ENCODE peak calls at places on chromosomes 13 and 19, in six cellular contexts. One of them, this sample, is unnamed.

GRCh38 chr13:27980280-27980998 is 8.1 kb downstream of the URAD start:
- DNase-seq in activated T-helper 2 cell treated with anti-CD3 and anti-CD28 coated beads, Interferon-gamma antibody, Interleukin-2, Interleukin-4, amounts not matched to agents 10 μg/mL and 5 μg/mL and 100 μg/mL, durations not matched to agents 14 hours and 24 hours and 36 hours: no peak
- DNase-seq in kidney tubule cell: no peak
- DNase-seq in left colon: peak; percentile 68
- DNase-seq in stimulated activated CD4-positive, alpha-beta T cell treated with anti-CD3 and anti-CD28 coated beads, Interleukin-1b, Interleukin-23, amount 100 ng/mL, for 4 hours: no peak
- DNase-seq in heart right ventricle: no peak
- DNase-seq in this sample: no peak

GRCh38 chr19:52734340-52734892 is 428 bp downstream of the ZNF611 start:
- DNase-seq in kidney tubule cell: peak; percentile 16
- DNase-seq in heart right ventricle: no peak
- DNase-seq in stimulated activated CD4-positive, alpha-beta T cell treated with anti-CD3 and anti-CD28 coated beads, Interleukin-1b, Interleukin-23, amount 100 ng/mL, for 4 hours: no peak
- DNase-seq in left colon: peak; percentile 20
- DNase-seq in activated T-helper 2 cell treated with anti-CD3 and anti-CD28 coated beads, Interferon-gamma antibody, Interleukin-2, Interleukin-4, amounts not matched to agents 10 μg/mL and 5 μg/mL and 100 μg/mL, durations not matched to agents 14 hours and 24 hours and 36 hours: no peak
- DNase-seq in this sample: peak; percentile 33

GRCh38 chr13:30416471-30416870 is 5.8 kb upstream of the UBE2L5 start:
- DNase-seq in activated T-helper 2 cell treated with anti-CD3 and anti-CD28 coated beads, Interferon-gamma antibody, Interleukin-2, Interleukin-4, amounts not matched to agents 10 μg/mL and 5 μg/mL and 100 μg/mL, durations not matched to agents 14 hours and 24 hours and 36 hours: no peak
- DNase-seq in kidney tubule cell: no peak
- DNase-seq in left colon: no peak
- DNase-seq in heart right ventricle: no peak
- DNase-seq in stimulated activated CD4-positive, alpha-beta T cell treated with anti-CD3 and anti-CD28 coated beads, Interleukin-1b, Interleukin-23, amount 100 ng/mL, for 4 hours: no peak
- DNase-seq in this sample: no peak

GRCh38 chr13:33524086-33524485 is 238.5 kb upstream of the STARD13 start:
- DNase-seq in heart right ventricle: no peak
- DNase-seq in stimulated activated CD4-positive, alpha-beta T cell treated with anti-CD3 and anti-CD28 coated beads, Interleukin-1b, Interleukin-23, amount 100 ng/mL, for 4 hours: no peak
- DNase-seq in activated T-helper 2 cell treated with anti-CD3 and anti-CD28 coated beads, Interferon-gamma antibody, Interleukin-2, Interleukin-4, amounts not matched to agents 10 μg/mL and 5 μg/mL and 100 μg/mL, durations not matched to agents 14 hours and 24 hours and 36 hours: no peak
- DNase-seq in left colon: no peak
- DNase-seq in kidney tubule cell: peak; percentile 26
- DNase-seq in this sample: peak; percentile 92

GRCh38 chr19:55552620-55553019 is 7.3 kb upstream of the SBK3 start:
- DNase-seq in left colon: no peak
- DNase-seq in activated T-helper 2 cell treated with anti-CD3 and anti-CD28 coated beads, Interferon-gamma antibody, Interleukin-2, Interleukin-4, amounts not matched to agents 10 μg/mL and 5 μg/mL and 100 μg/mL, durations not matched to agents 14 hours and 24 hours and 36 hours: no peak
- DNase-seq in heart right ventricle: no peak
- DNase-seq in stimulated activated CD4-positive, alpha-beta T cell treated with anti-CD3 and anti-CD28 coated beads, Interleukin-1b, Interleukin-23, amount 100 ng/mL, for 4 hours: no peak
- DNase-seq in kidney tubule cell: peak; percentile 9
- DNase-seq in this sample: peak; percentile 92

GRCh38 chr19:10871711-10872550 is 578 bp downstream of the CARM1 start:
- DNase-seq in stimulated activated CD4-positive, alpha-beta T cell treated with anti-CD3 and anti-CD28 coated beads, Interleukin-1b, Interleukin-23, amount 100 ng/mL, for 4 hours: peak; percentile 35
- DNase-seq in activated T-helper 2 cell treated with anti-CD3 and anti-CD28 coated beads, Interferon-gamma antibody, Interleukin-2, Interleukin-4, amounts not matched to agents 10 μg/mL and 5 μg/mL and 100 μg/mL, durations not matched to agents 14 hours and 24 hours and 36 hours: no peak
- DNase-seq in heart right ventricle: peak; percentile 47
- DNase-seq in left colon: peak; percentile 63
- DNase-seq in kidney tubule cell: peak; percentile 39
- DNase-seq in this sample: peak; percentile 31

GRCh38 chr13:34555988-34556387 is 386.1 kb upstream of the NBEA start:
- DNase-seq in left colon: no peak
- DNase-seq in activated T-helper 2 cell treated with anti-CD3 and anti-CD28 coated beads, Interferon-gamma antibody, Interleukin-2, Interleukin-4, amounts not matched to agents 10 μg/mL and 5 μg/mL and 100 μg/mL, durations not matched to agents 14 hours and 24 hours and 36 hours: no peak
- DNase-seq in stimulated activated CD4-positive, alpha-beta T cell treated with anti-CD3 and anti-CD28 coated beads, Interleukin-1b, Interleukin-23, amount 100 ng/mL, for 4 hours: no peak
- DNase-seq in heart right ventricle: no peak
- DNase-seq in kidney tubule cell: no peak
- DNase-seq in this sample: no peak

GRCh38 chr13:27450921-27451461 is 627 bp upstream of the MTIF3 start:
- DNase-seq in heart right ventricle: peak; percentile 26
- DNase-seq in left colon: peak; percentile 65
- DNase-seq in kidney tubule cell: peak; percentile 94
- DNase-seq in stimulated activated CD4-positive, alpha-beta T cell treated with anti-CD3 and anti-CD28 coated beads, Interleukin-1b, Interleukin-23, amount 100 ng/mL, for 4 hours: peak; percentile 32
- DNase-seq in activated T-helper 2 cell treated with anti-CD3 and anti-CD28 coated beads, Interferon-gamma antibody, Interleukin-2, Interleukin-4, amounts not matched to agents 10 μg/mL and 5 μg/mL and 100 μg/mL, durations not matched to agents 14 hours and 24 hours and 36 hours: peak; percentile 24
- DNase-seq in this sample: peak; percentile 49